ENCODE peak calls at places on chromosome 17, in nine cellular contexts. One of them, this sample, is unnamed.

GRCh38 chr17:79905832-79906231 is 66.6 kb upstream of the CBX4 start:
- DNase-seq in stimulated activated CD4-positive, alpha-beta T cell treated with anti-CD3 and anti-CD28 coated beads, TNF-alpha, amount 100 ng/mL, for 48 hours: no peak
- DNase-seq in T-helper 1 cell: no peak
- DNase-seq in lower leg skin: no peak
- DNase-seq in posterior vena cava: peak
- DNase-seq in GM23338: no peak
- DNase-seq in B cell: no peak
- DNase-seq in tibial nerve: no peak
- DNase-seq in HCEC 1CT: no peak
- DNase-seq in this sample: no peak

GRCh38 chr17:50056961-50057330 is 1.0 kb downstream of the ITGA3 start:
- DNase-seq in stimulated activated CD4-positive, alpha-beta T cell treated with anti-CD3 and anti-CD28 coated beads, TNF-alpha, amount 100 ng/mL, for 48 hours: no peak
- DNase-seq in T-helper 1 cell: no peak
- DNase-seq in lower leg skin: no peak
- DNase-seq in posterior vena cava: no peak
- DNase-seq in GM23338: peak
- DNase-seq in B cell: no peak
- DNase-seq in tibial nerve: no peak
- DNase-seq in HCEC 1CT: peak
- DNase-seq in this sample: no peak

GRCh38 chr17:82017612-82018151 is 5.0 kb downstream of the CENPX start:
- DNase-seq in stimulated activated CD4-positive, alpha-beta T cell treated with anti-CD3 and anti-CD28 coated beads, TNF-alpha, amount 100 ng/mL, for 48 hours: no peak
- DNase-seq in T-helper 1 cell: no peak
- DNase-seq in lower leg skin: no peak
- DNase-seq in posterior vena cava: no peak
- DNase-seq in GM23338: no peak
- DNase-seq in B cell: no peak
- DNase-seq in tibial nerve: no peak
- DNase-seq in HCEC 1CT: no peak
- DNase-seq in this sample: no peak

GRCh38 chr17:48014603-48015037 is 23.0 kb downstream of the COPZ2 start:
- DNase-seq in stimulated activated CD4-positive, alpha-beta T cell treated with anti-CD3 and anti-CD28 coated beads, TNF-alpha, amount 100 ng/mL, for 48 hours: no peak
- DNase-seq in T-helper 1 cell: no peak
- DNase-seq in lower leg skin: no peak
- DNase-seq in posterior vena cava: no peak
- DNase-seq in GM23338: no peak
- DNase-seq in B cell: no peak
- DNase-seq in tibial nerve: no peak
- DNase-seq in HCEC 1CT: no peak
- DNase-seq in this sample: no peak

GRCh38 chr17:79022507-79022991 is 1.4 kb upstream of the C1QTNF1 start:
- DNase-seq in stimulated activated CD4-positive, alpha-beta T cell treated with anti-CD3 and anti-CD28 coated beads, TNF-alpha, amount 100 ng/mL, for 48 hours: no peak
- DNase-seq in T-helper 1 cell: no peak
- DNase-seq in lower leg skin: no peak
- DNase-seq in posterior vena cava: peak
- DNase-seq in GM23338: no peak
- DNase-seq in B cell: no peak
- DNase-seq in tibial nerve: peak
- DNase-seq in HCEC 1CT: no peak
- DNase-seq in this sample: no peak

GRCh38 chr17:41009301-41009760 is 403 bp upstream of the KRTAP3-1 start:
- DNase-seq in stimulated activated CD4-positive, alpha-beta T cell treated with anti-CD3 and anti-CD28 coated beads, TNF-alpha, amount 100 ng/mL, for 48 hours: no peak
- DNase-seq in T-helper 1 cell: no peak
- DNase-seq in lower leg skin: no peak
- DNase-seq in posterior vena cava: no peak
- DNase-seq in GM23338: peak
- DNase-seq in B cell: no peak
- DNase-seq in tibial nerve: no peak
- DNase-seq in HCEC 1CT: no peak
- DNase-seq in this sample: peak

GRCh38 chr17:68035131-68035522 is 408 bp upstream of the KPNA2 start:
- DNase-seq in stimulated activated CD4-positive, alpha-beta T cell treated with anti-CD3 and anti-CD28 coated beads, TNF-alpha, amount 100 ng/mL, for 48 hours: peak
- DNase-seq in T-helper 1 cell: peak
- DNase-seq in lower leg skin: peak
- DNase-seq in posterior vena cava: peak
- DNase-seq in GM23338: peak
- DNase-seq in B cell: no peak
- DNase-seq in tibial nerve: peak
- DNase-seq in HCEC 1CT: peak
- DNase-seq in this sample: peak

GRCh38 chr17:68378202-68379149 is 78.8 kb downstream of the WIPI1 start:
- DNase-seq in stimulated activated CD4-positive, alpha-beta T cell treated with anti-CD3 and anti-CD28 coated beads, TNF-alpha, amount 100 ng/mL, for 48 hours: no peak
- DNase-seq in T-helper 1 cell: no peak
- DNase-seq in lower leg skin: peak
- DNase-seq in posterior vena cava: peak
- DNase-seq in GM23338: peak
- DNase-seq in B cell: no peak
- DNase-seq in tibial nerve: peak
- DNase-seq in HCEC 1CT: peak
- DNase-seq in this sample: peak

GRCh38 chr17:79997004-79997673 is 38.5 kb downstream of the TBC1D16 start:
- DNase-seq in stimulated activated CD4-positive, alpha-beta T cell treated with anti-CD3 and anti-CD28 coated beads, TNF-alpha, amount 100 ng/mL, for 48 hours: peak
- DNase-seq in T-helper 1 cell: peak
- DNase-seq in lower leg skin: no peak
- DNase-seq in posterior vena cava: no peak
- DNase-seq in GM23338: no peak
- DNase-seq in B cell: peak
- DNase-seq in tibial nerve: no peak
- DNase-seq in HCEC 1CT: no peak
- DNase-seq in this sample: no peak

GRCh38 chr17:13337864-13338371 is 263.8 kb downstream of the HS3ST3A1 start:
- DNase-seq in stimulated activated CD4-positive, alpha-beta T cell treated with anti-CD3 and anti-CD28 coated beads, TNF-alpha, amount 100 ng/mL, for 48 hours: no peak
- DNase-seq in T-helper 1 cell: no peak
- DNase-seq in lower leg skin: no peak
- DNase-seq in posterior vena cava: no peak
- DNase-seq in GM23338: peak
- DNase-seq in B cell: no peak
- DNase-seq in tibial nerve: no peak
- DNase-seq in HCEC 1CT: peak
- DNase-seq in this sample: peak

GRCh38 chr17:45367216-45367615 is 50.4 kb upstream of the MAP3K14 start:
- DNase-seq in stimulated activated CD4-positive, alpha-beta T cell treated with anti-CD3 and anti-CD28 coated beads, TNF-alpha, amount 100 ng/mL, for 48 hours: no peak
- DNase-seq in T-helper 1 cell: no peak
- DNase-seq in lower leg skin: no peak
- DNase-seq in posterior vena cava: peak
- DNase-seq in GM23338: no peak
- DNase-seq in B cell: no peak
- DNase-seq in tibial nerve: no peak
- DNase-seq in HCEC 1CT: no peak
- DNase-seq in this sample: no peak

GRCh38 chr17:11986939-11987329 is 10.3 kb downstream of the ZNF18 start:
- DNase-seq in stimulated activated CD4-positive, alpha-beta T cell treated with anti-CD3 and anti-CD28 coated beads, TNF-alpha, amount 100 ng/mL, for 48 hours: no peak
- DNase-seq in T-helper 1 cell: no peak
- DNase-seq in lower leg skin: no peak
- DNase-seq in posterior vena cava: no peak
- DNase-seq in GM23338: peak
- DNase-seq in B cell: no peak
- DNase-seq in tibial nerve: no peak
- DNase-seq in HCEC 1CT: peak
- DNase-seq in this sample: peak

GRCh38 chr17:31524926-31525800 is 133.7 kb downstream of the RAB11FIP4 start:
- DNase-seq in stimulated activated CD4-positive, alpha-beta T cell treated with anti-CD3 and anti-CD28 coated beads, TNF-alpha, amount 100 ng/mL, for 48 hours: peak
- DNase-seq in T-helper 1 cell: peak
- DNase-seq in lower leg skin: peak
- DNase-seq in posterior vena cava: peak
- DNase-seq in GM23338: peak
- DNase-seq in B cell: peak
- DNase-seq in tibial nerve: peak
- DNase-seq in HCEC 1CT: peak
- DNase-seq in this sample: peak

GRCh38 chr17:35289222-35289621 is 46.4 kb downstream of the SLFN5 start:
- DNase-seq in stimulated activated CD4-positive, alpha-beta T cell treated with anti-CD3 and anti-CD28 coated beads, TNF-alpha, amount 100 ng/mL, for 48 hours: no peak
- DNase-seq in T-helper 1 cell: no peak
- DNase-seq in lower leg skin: no peak
- DNase-seq in posterior vena cava: no peak
- DNase-seq in GM23338: no peak
- DNase-seq in B cell: no peak
- DNase-seq in tibial nerve: no peak
- DNase-seq in HCEC 1CT: no peak
- DNase-seq in this sample: no peak

GRCh38 chr17:16361874-16362273 is 8.6 kb upstream of the CENPV start:
- DNase-seq in stimulated activated CD4-positive, alpha-beta T cell treated with anti-CD3 and anti-CD28 coated beads, TNF-alpha, amount 100 ng/mL, for 48 hours: no peak
- DNase-seq in T-helper 1 cell: no peak
- DNase-seq in lower leg skin: no peak
- DNase-seq in posterior vena cava: peak
- DNase-seq in GM23338: no peak
- DNase-seq in B cell: no peak
- DNase-seq in tibial nerve: no peak
- DNase-seq in HCEC 1CT: no peak
- DNase-seq in this sample: no peak

GRCh38 chr17:42660692-42661345 is 1.7 kb downstream of the TUBG2 start:
- DNase-seq in stimulated activated CD4-positive, alpha-beta T cell treated with anti-CD3 and anti-CD28 coated beads, TNF-alpha, amount 100 ng/mL, for 48 hours: no peak
- DNase-seq in T-helper 1 cell: no peak
- DNase-seq in lower leg skin: no peak
- DNase-seq in posterior vena cava: peak
- DNase-seq in GM23338: no peak
- DNase-seq in B cell: no peak
- DNase-seq in tibial nerve: no peak
- DNase-seq in HCEC 1CT: peak
- DNase-seq in this sample: no peak

GRCh38 chr17:10992097-10992496 is 154.2 kb upstream of the PIRT start:
- DNase-seq in stimulated activated CD4-positive, alpha-beta T cell treated with anti-CD3 and anti-CD28 coated beads, TNF-alpha, amount 100 ng/mL, for 48 hours: no peak
- DNase-seq in T-helper 1 cell: no peak
- DNase-seq in lower leg skin: no peak
- DNase-seq in posterior vena cava: no peak
- DNase-seq in GM23338: no peak
- DNase-seq in B cell: no peak
- DNase-seq in tibial nerve: no peak
- DNase-seq in HCEC 1CT: no peak
- DNase-seq in this sample: no peak

GRCh38 chr17:4968916-4969550 is 1.4 kb upstream of the SPAG7 start:
- DNase-seq in stimulated activated CD4-positive, alpha-beta T cell treated with anti-CD3 and anti-CD28 coated beads, TNF-alpha, amount 100 ng/mL, for 48 hours: no peak
- DNase-seq in T-helper 1 cell: no peak
- DNase-seq in lower leg skin: no peak
- DNase-seq in posterior vena cava: no peak
- DNase-seq in GM23338: no peak
- DNase-seq in B cell: no peak
- DNase-seq in tibial nerve: no peak
- DNase-seq in HCEC 1CT: peak
- DNase-seq in this sample: no peak

GRCh38 chr17:79982986-79983385 is 52.7 kb downstream of the TBC1D16 start:
- DNase-seq in stimulated activated CD4-positive, alpha-beta T cell treated with anti-CD3 and anti-CD28 coated beads, TNF-alpha, amount 100 ng/mL, for 48 hours: no peak
- DNase-seq in T-helper 1 cell: no peak
- DNase-seq in lower leg skin: no peak
- DNase-seq in posterior vena cava: peak
- DNase-seq in GM23338: no peak
- DNase-seq in B cell: no peak
- DNase-seq in tibial nerve: no peak
- DNase-seq in HCEC 1CT: no peak
- DNase-seq in this sample: no peak

GRCh38 chr17:48023408-48024148 is 14.0 kb downstream of the COPZ2 start:
- DNase-seq in stimulated activated CD4-positive, alpha-beta T cell treated with anti-CD3 and anti-CD28 coated beads, TNF-alpha, amount 100 ng/mL, for 48 hours: no peak
- DNase-seq in T-helper 1 cell: peak
- DNase-seq in lower leg skin: peak
- DNase-seq in posterior vena cava: peak
- DNase-seq in GM23338: peak
- DNase-seq in B cell: peak
- DNase-seq in tibial nerve: peak
- DNase-seq in HCEC 1CT: peak
- DNase-seq in this sample: peak

GRCh38 chr17:78324391-78325075 is 35.3 kb downstream of the SOCS3 start:
- DNase-seq in stimulated activated CD4-positive, alpha-beta T cell treated with anti-CD3 and anti-CD28 coated beads, TNF-alpha, amount 100 ng/mL, for 48 hours: no peak
- DNase-seq in T-helper 1 cell: no peak
- DNase-seq in lower leg skin: peak
- DNase-seq in posterior vena cava: peak
- DNase-seq in GM23338: peak
- DNase-seq in B cell: peak
- DNase-seq in tibial nerve: peak
- DNase-seq in HCEC 1CT: peak
- DNase-seq in this sample: peak

GRCh38 chr17:57999496-58000017 is 7.5 kb downstream of the SRSF1 start:
- DNase-seq in stimulated activated CD4-positive, alpha-beta T cell treated with anti-CD3 and anti-CD28 coated beads, TNF-alpha, amount 100 ng/mL, for 48 hours: no peak
- DNase-seq in T-helper 1 cell: no peak
- DNase-seq in lower leg skin: no peak
- DNase-seq in posterior vena cava: no peak
- DNase-seq in GM23338: peak
- DNase-seq in B cell: peak
- DNase-seq in tibial nerve: no peak
- DNase-seq in HCEC 1CT: peak
- DNase-seq in this sample: peak

GRCh38 chr17:76370261-76370993 is 14.0 kb upstream of the SPHK1 start:
- DNase-seq in stimulated activated CD4-positive, alpha-beta T cell treated with anti-CD3 and anti-CD28 coated beads, TNF-alpha, amount 100 ng/mL, for 48 hours: no peak
- DNase-seq in T-helper 1 cell: no peak
- DNase-seq in lower leg skin: peak
- DNase-seq in posterior vena cava: peak
- DNase-seq in GM23338: peak
- DNase-seq in B cell: no peak
- DNase-seq in tibial nerve: no peak
- DNase-seq in HCEC 1CT: peak
- DNase-seq in this sample: no peak

GRCh38 chr17:27657620-27658019 is 26.6 kb downstream of the LGALS9 start:
- DNase-seq in stimulated activated CD4-positive, alpha-beta T cell treated with anti-CD3 and anti-CD28 coated beads, TNF-alpha, amount 100 ng/mL, for 48 hours: no peak
- DNase-seq in T-helper 1 cell: no peak
- DNase-seq in lower leg skin: no peak
- DNase-seq in posterior vena cava: peak
- DNase-seq in GM23338: peak
- DNase-seq in B cell: no peak
- DNase-seq in tibial nerve: no peak
- DNase-seq in HCEC 1CT: no peak
- DNase-seq in this sample: no peak

GRCh38 chr17:4617090-4617489 is 24.4 kb downstream of the ALOX15 start:
- DNase-seq in stimulated activated CD4-positive, alpha-beta T cell treated with anti-CD3 and anti-CD28 coated beads, TNF-alpha, amount 100 ng/mL, for 48 hours: no peak
- DNase-seq in T-helper 1 cell: no peak
- DNase-seq in lower leg skin: no peak
- DNase-seq in posterior vena cava: no peak
- DNase-seq in GM23338: no peak
- DNase-seq in B cell: no peak
- DNase-seq in tibial nerve: no peak
- DNase-seq in HCEC 1CT: no peak
- DNase-seq in this sample: no peak

GRCh38 chr17:38320482-38320881 is 23.3 kb downstream of the GPR179 start:
- DNase-seq in stimulated activated CD4-positive, alpha-beta T cell treated with anti-CD3 and anti-CD28 coated beads, TNF-alpha, amount 100 ng/mL, for 48 hours: no peak
- DNase-seq in T-helper 1 cell: no peak
- DNase-seq in lower leg skin: peak
- DNase-seq in posterior vena cava: no peak
- DNase-seq in GM23338: no peak
- DNase-seq in B cell: no peak
- DNase-seq in tibial nerve: no peak
- DNase-seq in HCEC 1CT: no peak
- DNase-seq in this sample: no peak

GRCh38 chr17:6061290-6061689 is 8.9 kb upstream of the WSCD1 start:
- DNase-seq in stimulated activated CD4-positive, alpha-beta T cell treated with anti-CD3 and anti-CD28 coated beads, TNF-alpha, amount 100 ng/mL, for 48 hours: no peak
- DNase-seq in T-helper 1 cell: no peak
- DNase-seq in lower leg skin: no peak
- DNase-seq in posterior vena cava: no peak
- DNase-seq in GM23338: no peak
- DNase-seq in B cell: no peak
- DNase-seq in tibial nerve: no peak
- DNase-seq in HCEC 1CT: peak
- DNase-seq in this sample: no peak

GRCh38 chr17:31743767-31744166 is 115.3 kb downstream of the COPRS start:
- DNase-seq in stimulated activated CD4-positive, alpha-beta T cell treated with anti-CD3 and anti-CD28 coated beads, TNF-alpha, amount 100 ng/mL, for 48 hours: no peak
- DNase-seq in T-helper 1 cell: no peak
- DNase-seq in lower leg skin: no peak
- DNase-seq in posterior vena cava: no peak
- DNase-seq in GM23338: peak
- DNase-seq in B cell: no peak
- DNase-seq in tibial nerve: no peak
- DNase-seq in HCEC 1CT: no peak
- DNase-seq in this sample: no peak

GRCh38 chr17:37405955-37406634 is 541 bp downstream of the ACACA start:
- DNase-seq in stimulated activated CD4-positive, alpha-beta T cell treated with anti-CD3 and anti-CD28 coated beads, TNF-alpha, amount 100 ng/mL, for 48 hours: no peak
- DNase-seq in T-helper 1 cell: no peak
- DNase-seq in lower leg skin: no peak
- DNase-seq in posterior vena cava: no peak
- DNase-seq in GM23338: no peak
- DNase-seq in B cell: no peak
- DNase-seq in tibial nerve: no peak
- DNase-seq in HCEC 1CT: no peak
- DNase-seq in this sample: no peak

GRCh38 chr17:35312790-35313711 is 60.4 kb downstream of the SLFN11 start:
- DNase-seq in stimulated activated CD4-positive, alpha-beta T cell treated with anti-CD3 and anti-CD28 coated beads, TNF-alpha, amount 100 ng/mL, for 48 hours: peak
- DNase-seq in T-helper 1 cell: peak
- DNase-seq in lower leg skin: peak
- DNase-seq in posterior vena cava: peak
- DNase-seq in GM23338: peak
- DNase-seq in B cell: peak
- DNase-seq in tibial nerve: no peak
- DNase-seq in HCEC 1CT: peak
- DNase-seq in this sample: peak

GRCh38 chr17:77117415-77117814 is 23.4 kb upstream of the SEC14L1 start:
- DNase-seq in stimulated activated CD4-positive, alpha-beta T cell treated with anti-CD3 and anti-CD28 coated beads, TNF-alpha, amount 100 ng/mL, for 48 hours: no peak
- DNase-seq in T-helper 1 cell: no peak
- DNase-seq in lower leg skin: peak
- DNase-seq in posterior vena cava: no peak
- DNase-seq in GM23338: no peak
- DNase-seq in B cell: no peak
- DNase-seq in tibial nerve: no peak
- DNase-seq in HCEC 1CT: no peak
- DNase-seq in this sample: no peak